ENCODE peak calls at places on chromosomes 5 and 9, in five cellular contexts. M, S, P, O and B are unnamed samples.

GRCh38 chr9:105886136-105886535 is 191.8 kb downstream of the TMEM38B start:
- DNase-seq in S (no peak), P (no peak), M (no peak), O (no peak), B (no peak)

GRCh38 chr5:101561018-101561417 is 657.9 kb upstream of the ST8SIA4 start:
- DNase-seq in O (no peak), M (no peak), S (no peak), P (no peak), B (no peak)

GRCh38 chr9:128025756-128026155 is 41.4 kb downstream of the NAIF1 start:
- DNase-seq in S (no peak), P (no peak), M (no peak), O (no peak), B (no peak)

GRCh38 chr9:97575673-97576048 is 57.5 kb downstream of the TSTD2 start:
- DNase-seq in S (peak; percentile 40), M (no peak), P (no peak), O (no peak), B (no peak)

GRCh38 chr9:95626885-95627558 is 110.3 kb upstream of the PTCH1 start:
- DNase-seq in O (peak; percentile 95), P (peak; percentile 76), M (no peak), S (peak; percentile 76), B (no peak)

GRCh38 chr9:36987891-36988290 is 46.2 kb downstream of the PAX5 start:
- DNase-seq in O (no peak), P (no peak), S (peak; percentile 11), M (no peak), B (peak; percentile 30)

GRCh38 chr5:136133416-136134383 is 1.1 kb downstream of the SMAD5 start:
- DNase-seq in P (peak; percentile 67), S (peak; percentile 66), O (no peak), M (peak; percentile 68), B (peak; percentile 65)

GRCh38 chr5:121913397-121913796 is 48.4 kb upstream of the SRFBP1 start:
- DNase-seq in M (no peak), P (no peak), O (no peak), S (no peak), B (no peak)

GRCh38 chr9:38371495-38371894 is 21.0 kb upstream of the ALDH1B1 start:
- DNase-seq in O (no peak), P (no peak), S (peak; percentile 61), M (peak; percentile 52), B (peak; percentile 68)

GRCh38 chr5:74279244-74279643 is 361.3 kb downstream of the ENC1 start:
- DNase-seq in O (no peak), P (no peak), S (no peak), M (no peak), B (no peak)

GRCh38 chr5:61417851-61418250 is 85.8 kb downstream of the ZSWIM6 start:
- DNase-seq in M (no peak), S (no peak), O (no peak), P (no peak), B (no peak)

GRCh38 chr9:38091310-38092199 is 22.5 kb upstream of the SHB start:
- DNase-seq in P (no peak), M (no peak), S (no peak), O (no peak), B (no peak)

GRCh38 chr5:141559481-141559880 is 59.3 kb downstream of the DIAPH1 start:
- DNase-seq in O (no peak), S (no peak), M (no peak), P (no peak), B (peak; percentile 97)

GRCh38 chr9:133968966-133969617 is 23.0 kb downstream of the VAV2 start:
- DNase-seq in O (peak; percentile 45), S (no peak), M (no peak), P (peak; percentile 48), B (no peak)

GRCh38 chr9:129143461-129143927 is 32.3 kb downstream of the PTPA start:
- DNase-seq in M (no peak), O (peak; percentile 94), P (peak; percentile 86), S (peak; percentile 78), B (peak; percentile 8)

GRCh38 chr5:180097163-180097894 is 25.8 kb upstream of the RNF130 start:
- DNase-seq in M (no peak), O (peak; percentile 41), P (no peak), S (peak; percentile 37), B (no peak)

GRCh38 chr5:9373586-9373985 is 172.3 kb downstream of the SEMA5A start:
- DNase-seq in P (no peak), O (no peak), S (no peak), M (no peak), B (no peak)

GRCh38 chr9:112640311-112640710 is 77.6 kb downstream of the INIP start:
- DNase-seq in M (no peak), O (no peak), S (no peak), P (no peak), B (no peak)

GRCh38 chr5:167812871-167813270 is 478.6 kb upstream of the WWC1 start:
- DNase-seq in O (no peak), M (no peak), P (no peak), S (no peak), B (no peak)

GRCh38 chr9:119811030-119811429 is 441.8 kb upstream of the BRINP1 start:
- DNase-seq in S (peak; percentile 62), M (no peak), O (no peak), P (no peak), B (peak; percentile 58)

GRCh38 chr5:172284275-172284971 is 859 bp upstream of the UBTD2 start:
- DNase-seq in P (no peak), S (no peak), O (peak; percentile 87), M (no peak), B (peak; percentile 40)

GRCh38 chr9:108434502-108434901 is 421.3 kb downstream of the ACTL7B start:
- DNase-seq in M (no peak), S (no peak), P (no peak), O (no peak), B (peak; percentile 5)

GRCh38 chr5:168881427-168882149 is 302.4 kb upstream of the PANK3 start:
- DNase-seq in M (no peak), S (no peak), O (no peak), P (no peak), B (no peak)

GRCh38 chr9:7439355-7439978 is 360.1 kb downstream of the DMAC1 start:
- DNase-seq in O (no peak), S (no peak), M (no peak), P (no peak), B (peak; percentile 78)

GRCh38 chr5:137696481-137696880 is 39.4 kb downstream of the KLHL3 start:
- DNase-seq in S (no peak), O (no peak), P (no peak), M (no peak), B (no peak)

GRCh38 chr9:127182901-127183746 is 60.7 kb upstream of the ANGPTL2 start:
- DNase-seq in O (peak; percentile 58), S (peak; percentile 66), M (no peak), P (no peak), B (no peak)

DNA sequence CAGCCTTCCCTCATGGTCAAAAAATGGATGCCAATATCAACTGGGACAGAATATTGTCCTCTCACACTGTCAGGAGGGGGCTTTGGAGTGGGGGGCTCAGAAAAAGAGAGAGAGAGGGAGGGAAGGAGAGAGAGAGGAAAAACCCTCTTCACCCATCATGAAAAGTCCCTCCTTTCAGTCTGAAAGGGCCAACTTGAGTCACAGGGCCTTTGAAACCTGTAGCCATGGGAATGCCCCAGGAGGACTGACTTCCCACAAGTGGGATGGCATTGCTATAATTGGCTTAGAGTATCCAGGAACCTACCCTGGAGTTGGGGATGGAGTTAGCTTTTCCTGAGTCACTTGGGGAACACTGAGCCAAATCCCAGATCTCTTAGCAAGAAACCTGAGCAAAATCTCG is 41.2 kb downstream of the DNAJC21 start:
- DNase-seq in M (no peak), O (no peak), P (no peak), S (no peak), B (no peak)
- TF ChIP-seq CTCF in M (no peak), O (no peak), P (no peak), S (no peak), B (no peak)

GRCh38 chr9:89808076-89808701 is 203.4 kb downstream of the GADD45G start:
- DNase-seq in O (no peak), S (peak; percentile 16), M (no peak), P (no peak), B (no peak)
- TF ChIP-seq CTCF in O (no peak), S (no peak), M (no peak), P (no peak), B (no peak)

DNA sequence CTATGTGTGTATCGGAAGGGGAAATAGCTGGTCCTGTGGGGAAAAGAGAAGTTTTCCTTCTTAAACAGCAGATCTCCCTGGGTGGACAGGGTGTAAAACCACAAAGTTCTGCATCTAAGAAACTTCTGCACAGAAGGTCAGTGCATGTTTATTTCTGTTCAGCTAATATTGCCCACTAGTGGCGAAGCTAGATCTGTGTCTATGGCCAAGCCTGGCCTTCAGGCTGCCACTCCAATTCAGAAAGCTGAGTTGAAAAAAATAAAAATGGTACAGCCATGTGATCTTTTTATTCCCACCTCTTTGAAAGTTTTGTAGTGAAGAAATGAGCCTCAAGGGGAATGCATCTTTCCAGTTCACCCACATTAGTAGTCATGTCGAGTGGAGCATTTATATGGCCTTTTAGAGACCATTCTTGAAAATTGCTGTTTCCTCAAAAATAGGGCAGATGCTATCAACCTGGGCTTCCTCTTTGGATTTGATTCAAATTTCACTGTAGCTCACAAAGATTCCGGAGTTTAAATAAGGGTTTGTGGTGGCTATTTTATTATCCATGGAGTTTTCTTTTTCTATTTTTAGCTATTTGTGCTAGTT is 488.0 kb downstream of the PRELID2 start:
- DNase-seq in O (no peak), P (no peak), S (no peak), M (no peak), B (peak; percentile 66)
- TF ChIP-seq CTCF in O (peak; percentile 56), P (peak; percentile 22), S (no peak), M (no peak), B (peak; percentile 88)

DNA sequence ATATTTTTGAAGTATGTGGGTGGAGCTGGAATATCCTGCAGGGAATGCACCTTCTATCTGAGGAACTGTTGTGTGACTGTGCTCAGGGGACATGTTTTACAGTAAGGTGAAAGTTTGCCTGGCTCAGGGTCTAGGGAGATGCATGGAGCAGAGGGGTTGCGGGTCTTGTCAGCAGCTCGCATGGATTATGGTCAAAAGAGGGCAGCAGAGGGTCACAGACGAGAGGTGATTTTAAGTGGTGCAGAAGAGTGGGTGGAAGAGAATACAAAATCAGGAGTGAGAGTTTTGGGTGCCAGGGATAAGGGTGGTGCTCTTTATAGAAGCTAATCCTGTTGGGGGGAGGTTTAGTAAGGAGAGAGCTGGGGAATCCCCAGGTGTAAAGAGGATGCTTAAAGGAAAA is 53.5 kb upstream of the GRIN3A start:
- DNase-seq in O (no peak), S (no peak), P (no peak), M (no peak), B (peak; percentile 64)
- TF ChIP-seq CTCF in O (peak; percentile 51), S (no peak), P (no peak), M (no peak), B (peak; percentile 64)